ENCODE peak calls at places on chromosomes 13 and 19, in ten cellular contexts. V, Y, Q, U, H, I, M, K, J and A are unnamed samples.

GRCh38 chr19:9009935-9010651 is at the start of gene MUC16:
- DNase-seq in Q (no peak), V (no peak), U (no peak), H (no peak), Y (no peak), M (no peak), K (peak), J (no peak), I (no peak), A (no peak)

GRCh38 chr13:53784331-53784730 is 755.7 kb downstream of the OLFM4 start:
- DNase-seq in K (no peak), Q (no peak), V (no peak), I (no peak), M (no peak), Y (no peak), U (no peak), J (no peak), H (no peak), A (no peak)

GRCh38 chr13:113952983-113953520 is 20.8 kb downstream of the C13orf46 start:
- DNase-seq in I (no peak), M (no peak), V (no peak), J (peak), U (no peak), K (no peak), Y (peak), H (no peak), Q (no peak), A (no peak)

GRCh38 chr13:113576597-113576996 is 8.0 kb upstream of the TFDP1 start:
- DNase-seq in H (no peak), M (no peak), Q (no peak), K (no peak), I (no peak), U (no peak), Y (no peak), J (no peak), V (no peak), A (no peak)

GRCh38 chr13:112647256-112647655 is 42.6 kb upstream of the ATP11A start:
- DNase-seq in J (no peak), Y (peak), H (no peak), V (no peak), Q (no peak), K (no peak), I (no peak), U (no peak), M (no peak), A (no peak)

GRCh38 chr19:18339703-18340102 is 695 bp upstream of the PGPEP1 start:
- DNase-seq in U (no peak), I (no peak), Q (no peak), K (peak), Y (no peak), H (no peak), V (no peak), J (no peak), M (no peak), A (no peak)

GRCh38 chr13:98983182-98983581 is 5.3 kb upstream of the DOCK9 start:
- DNase-seq in U (no peak), I (no peak), V (no peak), Y (no peak), J (no peak), K (no peak), M (no peak), H (no peak), Q (no peak), A (no peak)

GRCh38 chr19:17341386-17341785 is 4.0 kb downstream of the GTPBP3 start:
- DNase-seq in M (no peak), Y (no peak), V (no peak), Q (no peak), U (no peak), H (no peak), J (no peak), I (no peak), K (no peak), A (no peak)

GRCh38 chr19:42441047-42441440 is 1.7 kb downstream of the CXCL17 start:
- DNase-seq in Q (no peak), I (no peak), Y (no peak), H (no peak), K (peak), V (no peak), M (no peak), U (no peak), J (no peak), A (no peak)

GRCh38 chr19:58577581-58578429 is 4.7 kb upstream of the MZF1 start:
- DNase-seq in J (peak), U (no peak), Q (no peak), I (no peak), M (no peak), K (no peak), Y (no peak), H (peak), V (no peak), A (no peak)

GRCh38 chr19:28012361-28012760 is 1200.6 kb downstream of the UQCRFS1 start:
- DNase-seq in J (no peak), V (no peak), K (no peak), U (no peak), Y (no peak), I (no peak), H (no peak), M (no peak), Q (no peak), A (no peak)

GRCh38 chr13:58300974-58301681 is 669.6 kb downstream of the PCDH17 start:
- DNase-seq in Q (no peak), V (no peak), Y (no peak), J (no peak), K (no peak), U (no peak), I (no peak), H (no peak), M (no peak), A (no peak)

GRCh38 chr19:13995017-13995728 is 10.9 kb downstream of the RFX1 start:
- DNase-seq in Y (no peak), U (no peak), Q (no peak), K (peak), H (no peak), M (no peak), V (no peak), J (no peak), I (peak), A (no peak)

GRCh38 chr13:24279267-24279666 is 30.1 kb upstream of the C1QTNF9 start:
- DNase-seq in M (no peak), Q (no peak), U (no peak), K (no peak), H (no peak), V (no peak), Y (no peak), J (no peak), I (no peak), A (no peak)

GRCh38 chr19:15091918-15092753 is 10.1 kb downstream of the OR1I1 start:
- DNase-seq in Q (no peak), I (peak), U (no peak), Y (no peak), H (no peak), V (peak), J (no peak), M (no peak), K (peak), A (peak)

GRCh38 chr13:87123987-87124784 is 547.0 kb upstream of the SLITRK5 start:
- DNase-seq in V (no peak), J (no peak), U (no peak), H (no peak), K (peak), I (peak), Y (no peak), Q (no peak), M (no peak), A (no peak)

GRCh38 chr13:42333613-42334328 is 61.8 kb downstream of the AKAP11 start:
- DNase-seq in Y (no peak), M (no peak), Q (no peak), K (peak), V (no peak), U (no peak), H (no peak), J (no peak), I (peak), A (no peak)

GRCh38 chr13:98208606-98209005 is 31.5 kb upstream of the RNF113B start:
- DNase-seq in Y (no peak), J (no peak), U (no peak), H (no peak), V (no peak), M (no peak), I (no peak), K (no peak), Q (no peak), A (no peak)

GRCh38 chr13:113671066-113672001 is 4.3 kb downstream of the GRK1 start:
- DNase-seq in J (peak), H (peak), M (no peak), I (no peak), V (no peak), Y (peak), Q (no peak), U (no peak), K (no peak), A (no peak)

GRCh38 chr13:114140131-114140908 is 7.9 kb upstream of the RASA3 start:
- DNase-seq in J (peak), I (no peak), U (no peak), Q (no peak), K (no peak), V (peak), H (no peak), M (no peak), Y (no peak), A (peak)

GRCh38 chr13:43804461-43805070 is 17.8 kb upstream of the ENOX1 start:
- DNase-seq in Y (no peak), H (no peak), K (peak), J (no peak), I (peak), V (no peak), U (no peak), M (no peak), Q (no peak), A (no peak)

GRCh38 chr19:29521291-29522075 is 4.3 kb upstream of the VSTM2B start:
- DNase-seq in U (no peak), Q (no peak), J (peak), K (no peak), Y (peak), H (no peak), V (no peak), M (no peak), I (no peak), A (no peak)

GRCh38 chr19:57888494-57889231 is at the start of gene ZNF814:
- DNase-seq in V (peak), Q (peak), Y (peak), J (peak), I (peak), M (peak), U (peak), H (peak), K (no peak), A (peak)

GRCh38 chr13:104286566-104287290 is 1220.5 kb upstream of the SLC10A2 start:
- DNase-seq in H (no peak), V (no peak), I (no peak), J (no peak), M (no peak), Q (no peak), U (no peak), K (peak), Y (no peak), A (no peak)

GRCh38 chr13:103510007-103510406 is 443.8 kb upstream of the SLC10A2 start:
- DNase-seq in M (no peak), J (no peak), I (no peak), U (no peak), K (no peak), H (no peak), Q (no peak), Y (no peak), V (no peak), A (no peak)

GRCh38 chr19:19489804-19490204 is 25.5 kb downstream of the TSSK6 start:
- DNase-seq in H (no peak), K (no peak), U (no peak), J (peak), M (no peak), I (no peak), V (no peak), Q (no peak), Y (no peak), A (no peak)

GRCh38 chr13:76620036-76620435 is 266.2 kb downstream of the KCTD12 start:
- DNase-seq in K (no peak), Y (no peak), M (no peak), Q (no peak), U (no peak), I (no peak), J (no peak), V (no peak), H (no peak), A (no peak)

GRCh38 chr13:99033814-99034213 is 56.0 kb upstream of the DOCK9 start:
- DNase-seq in V (no peak), H (no peak), Q (no peak), I (peak), Y (no peak), K (peak), M (no peak), U (no peak), J (no peak), A (no peak)

GRCh38 chr19:1962674-1963073 is 21.7 kb downstream of the CSNK1G2 start:
- DNase-seq in J (no peak), K (no peak), Y (no peak), Q (no peak), I (no peak), M (no peak), V (no peak), U (no peak), H (no peak), A (no peak)

GRCh38 chr19:1959928-1960589 is 19.1 kb downstream of the CSNK1G2 start:
- DNase-seq in V (no peak), K (no peak), I (no peak), H (no peak), J (no peak), Q (no peak), M (no peak), U (no peak), Y (no peak), A (no peak)

GRCh38 chr19:1956868-1957492 is 16.0 kb downstream of the CSNK1G2 start:
- DNase-seq in Y (no peak), H (no peak), Q (no peak), I (no peak), V (no peak), M (no peak), U (no peak), K (no peak), J (no peak), A (no peak)

GRCh38 chr19:1957562-1958248 is 16.7 kb downstream of the CSNK1G2 start:
- DNase-seq in Y (no peak), U (no peak), K (no peak), H (no peak), Q (no peak), J (no peak), I (no peak), V (no peak), M (no peak), A (no peak)

DNA sequence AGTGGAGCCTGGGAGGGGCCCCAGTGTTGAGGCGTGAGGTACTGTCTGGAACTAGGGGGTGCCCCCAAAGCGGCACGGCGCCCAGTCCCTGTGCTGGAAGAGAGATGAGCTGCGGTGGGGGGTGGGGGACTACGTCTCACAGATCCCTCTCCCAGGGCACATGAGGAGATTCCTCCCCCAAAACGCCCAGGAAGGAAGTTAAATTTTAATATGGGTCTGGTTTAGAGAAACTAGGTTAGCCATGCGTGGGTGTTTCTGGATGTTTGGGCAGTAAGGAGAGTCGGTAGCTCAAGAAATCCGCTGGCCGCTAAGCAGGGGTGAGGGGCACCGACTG is 20.5 kb downstream of the CSNK1G2 start:
- DNase-seq in H (no peak), K (no peak), U (no peak), Y (no peak), Q (no peak), V (no peak), I (no peak), J (no peak), M (no peak), A (no peak)
- H3K27ac ChIP-seq in H (no peak), K (no peak), U (no peak), Y (no peak), Q (no peak), V (no peak), I (no peak), J (no peak), M (no peak), A (no peak)

GRCh38 chr13:65881561-65882155 is 1348.5 kb downstream of the PCDH9 start:
- DNase-seq in J (no peak), I (no peak), K (peak), Q (no peak), H (no peak), Y (no peak), M (no peak), U (no peak), V (no peak), A (no peak)

DNA sequence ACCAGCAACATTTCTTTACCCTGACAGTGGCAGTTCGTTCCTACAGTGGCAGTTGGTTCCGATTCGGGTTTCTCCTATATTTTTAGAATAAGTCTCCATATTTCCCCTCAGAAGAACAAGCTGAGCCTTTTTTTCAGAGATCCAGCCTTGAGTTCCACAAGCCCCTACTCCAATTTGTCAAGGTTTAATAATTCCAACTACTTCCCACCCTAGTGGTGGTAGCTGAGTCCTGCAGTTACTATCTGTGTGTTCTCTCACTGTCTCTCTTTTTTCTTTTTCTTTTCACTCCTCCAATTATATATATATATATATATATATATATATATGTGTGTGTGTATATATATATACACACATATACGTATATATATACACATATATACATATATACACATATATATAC is 1347.3 kb downstream of the PCDH9 start:
- DNase-seq in J (no peak), I (no peak), Y (no peak), K (no peak), U (no peak), H (no peak), Q (no peak), V (no peak), M (no peak), A (no peak)
- TF ChIP-seq CTCF in J (no peak), I (no peak), Y (no peak), K (no peak), U (peak), H (no peak), Q (no peak), V (no peak), M (no peak), A (no peak)

DNA sequence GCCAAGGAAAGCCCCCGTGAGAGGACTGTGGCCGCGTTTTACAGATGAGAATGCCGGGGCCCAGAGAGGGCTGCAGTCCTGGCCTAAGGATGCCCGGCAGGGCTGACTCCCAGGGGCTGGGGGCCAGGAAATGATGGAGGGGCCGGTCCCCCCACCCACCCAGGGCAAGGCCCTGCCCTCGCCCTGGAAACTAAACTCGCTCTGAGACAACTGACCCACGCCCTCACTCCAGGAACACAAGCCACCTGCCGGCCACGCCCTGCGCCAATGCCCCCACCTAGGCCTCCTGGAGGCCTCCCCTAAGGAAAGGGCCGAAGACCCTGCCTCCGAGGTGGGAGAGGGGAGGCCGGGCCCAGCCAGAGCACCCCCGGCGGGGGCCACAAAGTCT is 7.2 kb downstream of the ZBTB7A start:
- DNase-seq in K (no peak), Q (no peak), U (no peak), J (peak), M (no peak), I (no peak), Y (no peak), H (no peak), V (no peak), A (no peak)
- H3K27ac ChIP-seq in K (no peak), Q (peak), U (peak), J (peak), M (peak), I (peak), Y (peak), H (peak), V (peak), A (peak)

GRCh38 chr13:55999709-56000108 is 1141.0 kb upstream of the PRR20A start:
- DNase-seq in M (no peak), U (no peak), Y (no peak), K (no peak), J (no peak), I (no peak), Q (no peak), H (no peak), V (no peak), A (no peak)
- TF ChIP-seq CTCF in M (no peak), U (no peak), Y (no peak), K (no peak), J (peak), I (no peak), Q (no peak), H (no peak), V (no peak), A (no peak)